ENCODE peak calls at places on chromosomes 3 and 15, in four cellular contexts. S is hepatocyte, L is mesendoderm, G is RWPE2. Q is an unnamed sample.

GRCh38 chr3:141421639-141422319 is 53.5 kb downstream of the ZBTB38 start:
- DNase-seq in L (peak; percentile 43), S (no peak), G (no peak), Q (no peak)

GRCh38 chr15:66772604-66772966 is 70.5 kb downstream of the SMAD6 start:
- DNase-seq in S (no peak), L (no peak), G (no peak), Q (no peak)

GRCh38 chr3:67614195-67614594 is 40.2 kb downstream of the SUCLG2 start:
- DNase-seq in L (peak; percentile 87), G (no peak), S (no peak), Q (no peak)

GRCh38 chr3:16978234-16978920 is 93.6 kb downstream of the PLCL2 start:
- DNase-seq in G (no peak), S (no peak), L (no peak), Q (no peak)

GRCh38 chr3:134824676-134825290 is 29.7 kb downstream of the EPHB1 start:
- DNase-seq in L (no peak), G (no peak), S (no peak), Q (no peak)

GRCh38 chr15:65421360-65422215 is 1.2 kb downstream of the IGDCC4 start:
- DNase-seq in L (peak; percentile 99), S (peak; percentile 85), G (peak; percentile 76), Q (no peak)

GRCh38 chr3:170700054-170700404 is 114.2 kb upstream of the SLC7A14 start:
- DNase-seq in L (no peak), S (no peak), G (no peak), Q (no peak)

GRCh38 chr3:116849261-116849688 is 139.7 kb downstream of the TUSC7 start:
- DNase-seq in G (no peak), S (no peak), L (peak; percentile 66), Q (no peak)

GRCh38 chr3:99774467-99774866 is 43.2 kb upstream of the CMSS1 start:
- DNase-seq in G (no peak), L (peak; percentile 6), S (peak; percentile 9), Q (no peak)

GRCh38 chr15:72486144-72486543 is 12.0 kb downstream of the ARIH1 start:
- DNase-seq in G (no peak), L (no peak), S (no peak), Q (no peak)

GRCh38 chr3:11380314-11380713 is 108.1 kb downstream of the ATG7 start:
- DNase-seq in L (peak; percentile 2), S (peak; percentile 21), G (no peak), Q (no peak)

GRCh38 chr3:172020763-172021162 is 18.6 kb upstream of the FNDC3B start:
- DNase-seq in G (no peak), L (no peak), S (no peak), Q (no peak)

GRCh38 chr15:80913541-80913940 is 76.1 kb downstream of the MESD start:
- DNase-seq in G (no peak), S (no peak), L (no peak), Q (no peak)

GRCh38 chr15:50164458-50164857 is 17.5 kb upstream of the SLC27A2 start:
- DNase-seq in L (no peak), G (no peak), S (no peak), Q (no peak)

GRCh38 chr3:62238003-62238402 is 135.3 kb downstream of the FEZF2 start:
- DNase-seq in S (no peak), L (no peak), G (no peak), Q (no peak)

GRCh38 chr15:27220199-27220598 is 249.2 kb downstream of the GABRG3 start:
- DNase-seq in S (no peak), G (no peak), L (peak; percentile 2), Q (no peak)

GRCh38 chr3:119294402-119294888 is 262 bp downstream of the ARHGAP31 start:
- DNase-seq in S (peak; percentile 60), L (no peak), G (no peak), Q (peak; percentile 77)

GRCh38 chr3:42179110-42179725 is 86.8 kb downstream of the CCK start:
- DNase-seq in S (peak; percentile 83), G (peak; percentile 85), L (peak; percentile 93), Q (peak; percentile 73)

GRCh38 chr15:73727330-73728018 is 25.7 kb downstream of the INSYN1 start:
- DNase-seq in L (no peak), S (peak; percentile 34), G (no peak), Q (no peak)

GRCh38 chr3:130963878-130964277 is 62.7 kb downstream of the ASTE1 start:
- DNase-seq in S (peak; percentile 13), G (no peak), L (peak; percentile 80), Q (no peak)

GRCh38 chr3:52455283-52456168 is at the start of gene NISCH:
- DNase-seq in S (peak; percentile 97), L (peak; percentile 81), G (peak; percentile 81), Q (peak; percentile 83)

GRCh38 chr3:104578558-104578957 is 788.2 kb upstream of the ALCAM start:
- DNase-seq in S (no peak), L (peak; percentile 51), G (no peak), Q (no peak)

GRCh38 chr3:57805674-57806073 is 49.6 kb downstream of the SLMAP start:
- DNase-seq in S (peak; percentile 28), G (no peak), L (peak; percentile 95), Q (no peak)

GRCh38 chr3:122576174-122576940 is 1.1 kb upstream of the PARP15 start:
- DNase-seq in S (no peak), L (no peak), G (no peak), Q (no peak)

GRCh38 chr3:14880486-14881179 is 61.9 kb downstream of the FGD5 start:
- DNase-seq in L (no peak), S (no peak), G (no peak), Q (no peak)

GRCh38 chr3:45841701-45842491 is at the start of gene LZTFL1:
- DNase-seq in G (peak; percentile 87), L (peak; percentile 98), S (peak; percentile 97), Q (peak; percentile 97)
- H3K27ac ChIP-seq in G (no peak within 1 kb of the TSS), L (no peak within 1 kb of the TSS), S (peak within 1 kb of the TSS; percentile 75), Q (peak within 1 kb of the TSS; percentile 30)

GRCh38 chr3:156682491-156682890 is 8.1 kb downstream of the TIPARP start:
- DNase-seq in G (no peak), S (no peak), L (no peak), Q (no peak)
- H3K4me1 ChIP-seq in G (peaks cover 90% of the 10 kb centered on the region), S (peaks cover 24% of the 10 kb centered on the region), L (peaks cover 2% of the 10 kb centered on the region), Q (no peaks in the 10 kb centered on the region)

GRCh38 chr15:86328658-86329057 is 249.0 kb downstream of the AGBL1 start:
- DNase-seq in G (no peak), S (no peak), L (no peak), Q (no peak)

GRCh38 chr15:86333819-86334218 is 254.1 kb downstream of the AGBL1 start:
- DNase-seq in G (no peak), S (no peak), L (no peak), Q (no peak)

GRCh38 chr15:86327230-86327865 is 247.7 kb downstream of the AGBL1 start:
- DNase-seq in G (no peak), S (no peak), L (no peak), Q (no peak)

GRCh38 chr15:86329311-86330013 is 249.8 kb downstream of the AGBL1 start:
- DNase-seq in L (peak; percentile 23), G (no peak), S (no peak), Q (no peak)
- H3K36me3 ChIP-seq in L (no peaks in the 10 kb centered on the region), G (no peaks in the 10 kb centered on the region), S (no peaks in the 10 kb centered on the region), Q (no peaks in the 10 kb centered on the region)

GRCh38 chr3:177608443-177608842 is 411.2 kb upstream of the TBL1XR1 start:
- DNase-seq in G (no peak), L (no peak), S (no peak), Q (no peak)

GRCh38 chr3:177609613-177610012 is 412.3 kb upstream of the TBL1XR1 start:
- DNase-seq in L (no peak), G (no peak), S (no peak), Q (no peak)

GRCh38 chr3:177607596-177607995 is 410.3 kb upstream of the TBL1XR1 start:
- DNase-seq in S (no peak), G (no peak), L (no peak), Q (no peak)

GRCh38 chr3:177604181-177604580 is 406.9 kb upstream of the TBL1XR1 start:
- DNase-seq in L (peak; percentile 60), S (no peak), G (no peak), Q (no peak)

GRCh38 chr3:177606891-177607290 is 409.6 kb upstream of the TBL1XR1 start:
- DNase-seq in G (no peak), S (peak; percentile 46), L (peak; percentile 85), Q (no peak)
- H3K27ac ChIP-seq in G (peak overlapping the region; percentile 12), S (peak overlapping the region; percentile 79), L (no peak overlapping the region), Q (no peak overlapping the region)

GRCh38 chr15:101182215-101182614 is 69.6 kb downstream of the CHSY1 start:
- DNase-seq in S (no peak), L (no peak), G (no peak), Q (no peak)

GRCh38 chr15:101183226-101183925 is 68.5 kb downstream of the CHSY1 start:
- DNase-seq in S (no peak), L (no peak), G (no peak), Q (no peak)

GRCh38 chr15:101179341-101180153 is 72.3 kb downstream of the CHSY1 start:
- DNase-seq in L (no peak), G (no peak), S (no peak), Q (no peak)

GRCh38 chr15:101180620-101181307 is 71.1 kb downstream of the CHSY1 start:
- DNase-seq in G (no peak), S (no peak), L (no peak), Q (no peak)

DNA sequence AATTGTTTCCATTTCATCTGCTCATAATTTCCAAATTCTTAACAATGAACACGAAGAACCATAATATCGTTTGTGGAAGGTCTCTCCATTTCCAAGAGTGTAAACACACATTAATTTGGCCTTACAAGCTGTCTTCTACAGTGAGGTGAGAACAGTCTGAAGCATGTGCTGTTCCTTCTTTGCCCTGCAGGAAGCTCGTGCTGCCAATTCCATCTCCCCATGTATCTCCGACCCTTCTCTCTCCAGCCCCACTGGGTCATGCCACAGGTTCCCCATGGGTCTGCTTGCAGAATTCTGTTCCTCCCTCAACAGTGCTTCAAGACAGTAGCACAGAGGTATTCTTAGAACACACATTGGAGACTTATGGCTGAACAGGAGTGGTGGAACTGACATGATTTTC is 70.5 kb downstream of the CHSY1 start:
- DNase-seq in G (no peak), S (no peak), L (no peak), Q (no peak)
- H3K4me1 ChIP-seq in G (peaks cover 12% of the 10 kb centered on the region), S (peaks cover 14% of the 10 kb centered on the region), L (peaks cover 3% of the 10 kb centered on the region), Q (peaks cover 74% of the 10 kb centered on the region)

DNA sequence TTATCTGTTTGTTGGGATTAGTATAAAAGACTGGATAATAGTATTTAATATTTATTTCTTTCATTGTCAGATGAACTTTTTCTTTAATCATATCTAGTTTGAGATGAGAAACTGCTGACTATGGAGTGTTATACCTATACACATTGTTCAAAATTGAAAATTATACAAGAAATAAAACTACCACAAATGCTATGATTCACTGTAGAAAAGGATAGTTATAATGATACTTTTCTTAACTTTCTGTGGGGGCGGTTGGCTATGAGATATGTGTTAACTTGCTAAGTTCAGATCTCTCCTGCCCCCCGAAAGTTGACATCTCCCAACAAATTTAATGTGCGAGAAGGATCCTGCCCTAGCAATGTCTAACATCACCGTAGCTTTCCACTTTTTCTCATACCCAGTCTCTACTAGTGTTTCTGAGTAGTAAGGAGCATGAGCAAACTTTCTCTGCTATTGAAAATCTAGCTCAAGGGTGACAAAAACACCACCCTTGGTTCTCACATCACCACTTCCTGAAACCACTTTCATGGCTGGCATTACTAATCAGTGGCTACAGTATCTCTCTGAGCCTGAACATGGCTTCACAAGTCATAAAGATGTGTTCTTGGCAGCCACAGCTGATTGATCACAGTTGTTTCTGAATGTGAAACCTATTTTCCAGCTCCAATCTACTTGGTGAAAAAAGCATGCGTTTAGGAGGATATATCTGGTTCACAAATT is 15.8 kb upstream of the SAMMSON start:
- DNase-seq in L (no peak), G (no peak), S (no peak), Q (no peak)
- H3K36me3 ChIP-seq in L (no peaks in the 10 kb centered on the region), G (no peaks in the 10 kb centered on the region), S (no peaks in the 10 kb centered on the region), Q (no peaks in the 10 kb centered on the region)

Q was measured in right atrium auricular region.